ENCODE peak calls at places on chromosomes 4 and X, in five cellular contexts. One of them, this sample, is unnamed.

GRCh38 chr4:25938251-25939186 is 24.5 kb downstream of the SMIM20 start:
- DNase-seq in DMS 273 treated with DMSO at 0.1 percent for 48 hours: no peak
- DNase-seq in substantia nigra: no peak
- DNase-seq in uterus: no peak
- DNase-seq in D341Med: no peak
- DNase-seq in this sample: no peak

GRCh38 chr4:5517372-5517771 is 191.0 kb downstream of the EVC2 start:
- DNase-seq in DMS 273 treated with DMSO at 0.1 percent for 48 hours: no peak
- DNase-seq in substantia nigra: no peak
- DNase-seq in uterus: no peak
- DNase-seq in D341Med: no peak
- DNase-seq in this sample: no peak

GRCh38 chrX:128906753-128907152 is 616.5 kb downstream of the SMARCA1 start:
- DNase-seq in DMS 273 treated with DMSO at 0.1 percent for 48 hours: no peak
- DNase-seq in substantia nigra: no peak
- DNase-seq in uterus: no peak
- DNase-seq in D341Med: no peak
- DNase-seq in this sample: no peak

GRCh38 chr4:183375156-183375555 is 52.9 kb upstream of the CLDN24 start:
- DNase-seq in DMS 273 treated with DMSO at 0.1 percent for 48 hours: no peak
- DNase-seq in substantia nigra: no peak
- DNase-seq in uterus: no peak
- DNase-seq in D341Med: no peak
- DNase-seq in this sample: no peak

GRCh38 chr4:108272046-108272445 is 103.3 kb upstream of the LEF1 start:
- DNase-seq in DMS 273 treated with DMSO at 0.1 percent for 48 hours: peak; percentile 5
- DNase-seq in substantia nigra: no peak
- DNase-seq in uterus: no peak
- DNase-seq in D341Med: no peak
- DNase-seq in this sample: no peak

GRCh38 chr4:15659768-15660394 is 4.7 kb upstream of the FBXL5 start:
- DNase-seq in DMS 273 treated with DMSO at 0.1 percent for 48 hours: no peak
- DNase-seq in substantia nigra: no peak
- DNase-seq in uterus: no peak
- DNase-seq in D341Med: no peak
- DNase-seq in this sample: no peak

GRCh38 chr4:86582453-86582852 is 11.7 kb upstream of the PTPN13 start:
- DNase-seq in DMS 273 treated with DMSO at 0.1 percent for 48 hours: no peak
- DNase-seq in substantia nigra: no peak
- DNase-seq in uterus: no peak
- DNase-seq in D341Med: no peak
- DNase-seq in this sample: no peak

GRCh38 chr4:173418636-173419035 is 19.7 kb upstream of the SCRG1 start:
- DNase-seq in DMS 273 treated with DMSO at 0.1 percent for 48 hours: no peak
- DNase-seq in substantia nigra: no peak
- DNase-seq in uterus: no peak
- DNase-seq in D341Med: no peak
- DNase-seq in this sample: no peak

GRCh38 chrX:40268126-40268525 is 170.4 kb upstream of the BCOR start:
- DNase-seq in DMS 273 treated with DMSO at 0.1 percent for 48 hours: no peak
- DNase-seq in substantia nigra: no peak
- DNase-seq in uterus: no peak
- DNase-seq in D341Med: no peak
- DNase-seq in this sample: no peak

GRCh38 chr4:25837107-25837506 is 25.7 kb downstream of the SEL1L3 start:
- DNase-seq in DMS 273 treated with DMSO at 0.1 percent for 48 hours: peak; percentile 1
- DNase-seq in substantia nigra: no peak
- DNase-seq in uterus: no peak
- DNase-seq in D341Med: no peak
- DNase-seq in this sample: no peak

GRCh38 chrX:139826065-139827044 is 106.5 kb downstream of the ATP11C start:
- DNase-seq in DMS 273 treated with DMSO at 0.1 percent for 48 hours: no peak
- DNase-seq in substantia nigra: no peak
- DNase-seq in uterus: no peak
- DNase-seq in D341Med: no peak
- DNase-seq in this sample: no peak

GRCh38 chrX:103187953-103188475 is 26.9 kb upstream of the BEX4 start:
- DNase-seq in DMS 273 treated with DMSO at 0.1 percent for 48 hours: no peak
- DNase-seq in substantia nigra: no peak
- DNase-seq in uterus: no peak
- DNase-seq in D341Med: no peak
- DNase-seq in this sample: no peak

GRCh38 chrX:24395775-24396174 is 35.3 kb downstream of the SUPT20HL1 start:
- DNase-seq in DMS 273 treated with DMSO at 0.1 percent for 48 hours: peak; percentile 21
- DNase-seq in substantia nigra: no peak
- DNase-seq in uterus: peak; percentile 27
- DNase-seq in D341Med: peak; percentile 53
- DNase-seq in this sample: no peak

GRCh38 chr4:66574145-66574978 is 904.1 kb upstream of the EPHA5 start:
- DNase-seq in DMS 273 treated with DMSO at 0.1 percent for 48 hours: peak; percentile 2
- DNase-seq in substantia nigra: no peak
- DNase-seq in uterus: no peak
- DNase-seq in D341Med: no peak
- DNase-seq in this sample: no peak

GRCh38 chrX:135295238-135295943 is 13.9 kb upstream of the ETDC start:
- DNase-seq in DMS 273 treated with DMSO at 0.1 percent for 48 hours: peak; percentile 20
- DNase-seq in substantia nigra: peak; percentile 23
- DNase-seq in uterus: peak; percentile 25
- DNase-seq in D341Med: no peak
- DNase-seq in this sample: peak; percentile 63

GRCh38 chr4:119646347-119647071 is 17.9 kb upstream of the PDE5A start:
- DNase-seq in DMS 273 treated with DMSO at 0.1 percent for 48 hours: peak; percentile 85
- DNase-seq in substantia nigra: no peak
- DNase-seq in uterus: peak; percentile 22
- DNase-seq in D341Med: peak; percentile 50
- DNase-seq in this sample: no peak

GRCh38 chr4:124111922-124112321 is 600.6 kb downstream of the ANKRD50 start:
- DNase-seq in DMS 273 treated with DMSO at 0.1 percent for 48 hours: peak; percentile 4
- DNase-seq in substantia nigra: no peak
- DNase-seq in uterus: no peak
- DNase-seq in D341Med: peak; percentile 47
- DNase-seq in this sample: peak; percentile 10

GRCh38 chr4:129455462-129455861 is 359.5 kb downstream of the C4orf33 start:
- DNase-seq in DMS 273 treated with DMSO at 0.1 percent for 48 hours: peak; percentile 53
- DNase-seq in substantia nigra: no peak
- DNase-seq in uterus: no peak
- DNase-seq in D341Med: peak; percentile 59
- DNase-seq in this sample: no peak

GRCh38 chr4:147987252-147987651 is 255.4 kb downstream of the ARHGAP10 start:
- DNase-seq in DMS 273 treated with DMSO at 0.1 percent for 48 hours: no peak
- DNase-seq in substantia nigra: no peak
- DNase-seq in uterus: no peak
- DNase-seq in D341Med: no peak
- DNase-seq in this sample: no peak

GRCh38 chr4:131427000-131427399 is 1722.1 kb upstream of the PCDH10 start:
- DNase-seq in DMS 273 treated with DMSO at 0.1 percent for 48 hours: no peak
- DNase-seq in substantia nigra: no peak
- DNase-seq in uterus: no peak
- DNase-seq in D341Med: no peak
- DNase-seq in this sample: no peak

GRCh38 chr4:13089659-13089998 is 394.5 kb downstream of the RAB28 start:
- DNase-seq in DMS 273 treated with DMSO at 0.1 percent for 48 hours: no peak
- DNase-seq in substantia nigra: no peak
- DNase-seq in uterus: no peak
- DNase-seq in D341Med: no peak
- DNase-seq in this sample: no peak

GRCh38 chr4:90174622-90175023 is 47.4 kb downstream of the CCSER1 start:
- DNase-seq in DMS 273 treated with DMSO at 0.1 percent for 48 hours: no peak
- DNase-seq in substantia nigra: no peak
- DNase-seq in uterus: no peak
- DNase-seq in D341Med: no peak
- DNase-seq in this sample: no peak